ENCODE peak calls at places on chromosomes 5 and 9, in five cellular contexts. C is H1, A is neuronal stem cell, J is H9, D is mesenchymal stem cell. T is an unnamed sample. For H3K4me1, the result is how much of the 10 kb centered on the place peaks cover.

GRCh38 chr9:17635115-17635890 is 56.4 kb downstream of the SH3GL2 start:
- DNase-seq in C (no peak), D (no peak), J (no peak), A (no peak), T (no peak)

GRCh38 chr9:27765266-27765665 is 192.0 kb upstream of the C9orf72 start:
- DNase-seq in J (no peak), D (no peak), A (no peak), C (no peak), T (no peak)

GRCh38 chr9:30197954-30198353 is 2186.5 kb upstream of the ACO1 start:
- DNase-seq in C (no peak), J (no peak), A (no peak), D (no peak), T (no peak)

GRCh38 chr9:80874276-80874675 is 815.1 kb downstream of the TLE1 start:
- DNase-seq in A (no peak), J (no peak), D (peak), C (no peak), T (peak)

GRCh38 chr5:115946655-115947054 is 15.6 kb upstream of the LVRN start:
- DNase-seq in A (no peak), D (peak), J (no peak), C (no peak), T (no peak)

GRCh38 chr9:125537442-125538091 is 169.4 kb downstream of the MAPKAP1 start:
- DNase-seq in D (no peak), C (no peak), A (no peak), J (no peak), T (peak)

GRCh38 chr5:173486826-173487225 is 129.6 kb downstream of the BOD1 start:
- DNase-seq in D (no peak), C (no peak), J (peak), A (no peak), T (no peak)

GRCh38 chr9:130707225-130707976 is 13.8 kb downstream of the EXOSC2 start:
- DNase-seq in D (peak), J (peak), C (peak), A (peak), T (peak)

GRCh38 chr5:66472010-66472409 is 124.2 kb upstream of the MAST4 start:
- DNase-seq in D (no peak), A (no peak), J (no peak), C (no peak), T (no peak)

GRCh38 chr5:136197462-136198142 is 4.6 kb upstream of the SMIM32 start:
- DNase-seq in C (peak), D (no peak), J (no peak), A (no peak), T (no peak)

GRCh38 chr5:140181002-140181483 is 6.1 kb downstream of the CYSTM1 start:
- DNase-seq in D (no peak), A (no peak), J (no peak), C (no peak), T (no peak)

GRCh38 chr9:104875897-104876296 is 52.1 kb downstream of the ABCA1 start:
- DNase-seq in J (no peak), D (no peak), A (no peak), C (no peak), T (no peak)

GRCh38 chr9:115939065-115939765 is 214.4 kb upstream of the PAPPA start:
- DNase-seq in A (no peak), D (peak), J (no peak), C (no peak), T (no peak)

GRCh38 chr9:135577256-135577655 is 15.7 kb downstream of the PAEP start:
- DNase-seq in A (no peak), C (no peak), D (no peak), J (no peak), T (no peak)

GRCh38 chr5:179312557-179313235 is 32.6 kb downstream of the ADAMTS2 start:
- DNase-seq in D (no peak), J (no peak), C (no peak), A (no peak), T (no peak)

GRCh38 chr5:112917453-112918005 is 4.5 kb downstream of the REEP5 start:
- DNase-seq in C (peak), D (no peak), J (peak), A (no peak), T (no peak)

GRCh38 chr5:172640822-172641358 is at the start of gene NEURL1B:
- DNase-seq in C (peak), A (peak), D (peak), J (peak), T (peak)

GRCh38 chr9:89884356-89885083 is 279.7 kb downstream of the GADD45G start:
- DNase-seq in A (no peak), C (peak), J (no peak), D (no peak), T (no peak)

GRCh38 chr5:38780950-38781349 is 64.9 kb upstream of the OSMR start:
- DNase-seq in A (no peak), D (peak), C (no peak), J (no peak), T (no peak)

GRCh38 chr9:105879181-105879580 is 184.8 kb downstream of the TMEM38B start:
- DNase-seq in C (no peak), D (no peak), J (no peak), A (no peak), T (no peak)

GRCh38 chr9:17148324-17148723 is 13.5 kb downstream of the CNTLN start:
- DNase-seq in J (no peak), C (no peak), D (no peak), A (no peak), T (no peak)

GRCh38 chr5:76813982-76814562 is 4.8 kb upstream of the F2RL1 start:
- DNase-seq in J (no peak), A (no peak), C (no peak), D (peak), T (peak)

GRCh38 chr9:82581516-82581915 is 481.4 kb downstream of the RASEF start:
- DNase-seq in C (no peak), J (no peak), D (no peak), A (no peak), T (no peak)

GRCh38 chr5:154858972-154859950 is 834 bp downstream of the CNOT8 start:
- DNase-seq in C (no peak), J (no peak), A (peak), D (peak), T (peak)

GRCh38 chr5:12759377-12759776 is 855.1 kb upstream of the CTNND2 start:
- DNase-seq in C (no peak), A (no peak), J (no peak), D (no peak), T (no peak)

GRCh38 chr5:133994297-133994989 is 10.3 kb downstream of the VDAC1 start:
- DNase-seq in J (no peak), C (no peak), A (no peak), D (no peak), T (no peak)

GRCh38 chr5:157778121-157778805 is 34.8 kb downstream of the LSM11 start:
- DNase-seq in C (no peak), D (no peak), J (no peak), A (no peak), T (no peak)

GRCh38 chr9:135921749-135922310 is 14.5 kb upstream of the CAMSAP1 start:
- DNase-seq in A (no peak), J (no peak), D (no peak), C (no peak), T (no peak)

GRCh38 chr9:109016132-109016531 is 2.8 kb upstream of the CTNNAL1 start:
- DNase-seq in C (no peak), A (no peak), J (no peak), D (no peak), T (no peak)

GRCh38 chr9:35695801-35696420 is 6.2 kb upstream of the TPM2 start:
- DNase-seq in C (no peak), J (no peak), D (no peak), A (no peak), T (no peak)

GRCh38 chr9:35700031-35700430 is 10.3 kb upstream of the TPM2 start:
- DNase-seq in A (no peak), C (no peak), D (no peak), J (no peak), T (no peak)

GRCh38 chr9:35697486-35697885 is 7.8 kb upstream of the TPM2 start:
- DNase-seq in J (no peak), C (no peak), D (no peak), A (no peak), T (no peak)

GRCh38 chr9:35698231-35698630 is 8.5 kb upstream of the TPM2 start:
- DNase-seq in A (no peak), J (no peak), D (no peak), C (no peak), T (no peak)

GRCh38 chr9:35696520-35697215 is 6.9 kb upstream of the TPM2 start:
- DNase-seq in A (no peak), D (peak), C (peak), J (peak), T (peak)
- H2BK12ac ChIP-seq in A (no peak), D (no peak), C (no peak), J (no peak), T (no peak)

GRCh38 chr9:37167456-37167855 is 47.1 kb downstream of the ZCCHC7 start:
- DNase-seq in C (no peak), D (peak), A (no peak), J (no peak), T (no peak)
- H3K4me1 ChIP-seq in C (under half), D (under half), A (under half), J (under half), T (under half)

GRCh38 chr5:132457371-132458225 is 33.0 kb downstream of the IRF1 start:
- DNase-seq in J (no peak), D (peak), A (no peak), C (no peak), T (no peak)

GRCh38 chr5:132458651-132459030 is 31.9 kb downstream of the IRF1 start:
- DNase-seq in J (no peak), C (no peak), A (no peak), D (peak), T (no peak)

GRCh38 chr5:132458226-132458560 is 32.4 kb downstream of the IRF1 start:
- DNase-seq in D (peak), J (no peak), C (no peak), A (no peak), T (no peak)

GRCh38 chr5:132456553-132457361 is 33.8 kb downstream of the IRF1 start:
- DNase-seq in C (no peak), D (peak), A (no peak), J (no peak), T (peak)

GRCh38 chr5:132455614-132456115 is 34.9 kb downstream of the IRF1 start:
- DNase-seq in D (no peak), A (no peak), J (peak), C (no peak), T (no peak)
- H2BK120ac ChIP-seq in D (peak), A (no peak), J (no peak), C (no peak), T (no peak)

DNA sequence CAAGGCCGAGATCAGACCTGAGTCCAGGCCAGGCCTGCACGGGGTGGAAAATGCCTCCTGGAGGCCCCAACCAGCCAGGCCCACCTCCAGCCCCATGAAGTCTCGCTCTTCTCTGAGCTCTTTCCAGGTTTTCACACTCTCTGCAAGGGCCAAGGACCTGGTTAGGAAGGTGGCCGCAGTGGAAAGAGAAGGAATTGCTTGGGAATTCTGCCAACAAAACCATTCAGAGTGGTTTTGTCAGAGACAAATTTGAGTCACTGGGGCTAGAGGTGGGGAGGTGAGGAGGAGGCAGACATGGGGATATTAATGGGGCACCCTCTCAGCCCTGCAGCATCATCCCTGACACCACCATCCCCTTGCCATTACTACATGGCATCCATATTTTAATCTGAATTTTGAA is 261.0 kb downstream of the ROR2 start:
- DNase-seq in J (no peak), D (no peak), A (no peak), C (no peak), T (no peak)
- H2BK12ac ChIP-seq in J (no peak), D (no peak), A (no peak), C (no peak), T (no peak)

GRCh38 chr5:145989428-145989827 is 53.0 kb downstream of the SH3RF2 start:
- DNase-seq in C (no peak), A (no peak), J (no peak), D (no peak), T (no peak)

GRCh38 chr5:145988993-145989392 is 52.6 kb downstream of the SH3RF2 start:
- DNase-seq in C (no peak), A (no peak), D (no peak), J (no peak), T (no peak)

GRCh38 chr5:145987871-145988270 is 51.5 kb downstream of the SH3RF2 start:
- DNase-seq in D (no peak), J (no peak), C (no peak), A (no peak), T (no peak)

GRCh38 chr5:145990077-145990653 is 53.8 kb downstream of the SH3RF2 start:
- DNase-seq in J (no peak), A (no peak), D (no peak), C (no peak), T (no peak)

DNA sequence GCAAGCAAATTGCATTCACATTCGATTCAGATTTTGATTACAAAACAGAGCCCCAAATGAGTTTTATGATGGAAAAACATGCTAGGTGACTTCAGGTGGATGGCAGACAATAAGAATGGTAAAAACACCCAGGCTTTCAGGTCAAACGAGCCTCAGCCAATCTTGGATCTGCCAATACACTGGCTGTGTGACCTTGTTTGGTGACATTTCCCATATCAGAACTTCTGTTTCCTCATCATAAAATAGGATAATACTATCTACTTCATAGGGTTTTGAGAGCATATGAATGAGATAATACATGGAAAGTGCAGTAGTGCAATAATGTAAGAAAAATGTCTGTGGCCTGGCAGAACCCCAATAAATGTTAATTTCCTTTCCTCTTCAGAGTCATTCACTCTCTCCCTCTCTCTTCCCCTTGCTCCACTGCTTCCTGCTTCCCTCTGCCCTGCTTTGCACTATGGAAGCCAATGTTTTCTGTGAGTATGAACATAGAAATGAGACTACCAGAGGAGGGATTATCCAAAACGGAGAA is 54.7 kb downstream of the SH3RF2 start:
- DNase-seq in D (no peak), C (no peak), J (no peak), A (no peak), T (no peak)
- H3K4me1 ChIP-seq in D (under half), C (under half), J (under half), A (under half), T (under half)

GRCh38 chr9:33161011-33161588 is 6.0 kb downstream of the B4GALT1 start:
- DNase-seq in C (no peak), D (peak), J (no peak), A (peak), T (peak)

GRCh38 chr9:33159760-33160127 is 7.4 kb downstream of the B4GALT1 start:
- DNase-seq in D (peak), A (no peak), J (no peak), C (no peak), T (peak)

GRCh38 chr9:33159058-33159759 is 7.9 kb downstream of the B4GALT1 start:
- DNase-seq in J (no peak), D (peak), C (no peak), A (no peak), T (no peak)

GRCh38 chr9:33157960-33158359 is 9.2 kb downstream of the B4GALT1 start:
- DNase-seq in J (no peak), C (no peak), D (no peak), A (no peak), T (peak)

GRCh38 chr9:33158555-33159057 is 8.5 kb downstream of the B4GALT1 start:
- DNase-seq in J (no peak), D (no peak), C (no peak), A (no peak), T (no peak)
- H2BK120ac ChIP-seq in J (no peak), D (peak), C (no peak), A (no peak), T (peak)

GRCh38 chr5:92144824-92145223 is 761.7 kb upstream of the ARRDC3 start:
- DNase-seq in C (no peak), D (no peak), A (no peak), J (no peak), T (no peak)
- H2BK12ac ChIP-seq in C (no peak), D (no peak), A (no peak), J (no peak), T (no peak)

GRCh38 chr9:124388275-124389048 is 26.8 kb downstream of the PSMB7 start:
- DNase-seq in D (no peak), A (no peak), J (no peak), C (no peak), T (no peak)
- H3K4me1 ChIP-seq in D (under half), A (under half), J (under half), C (under half), T (under half)

GRCh38 chr9:129586241-129586640 is 34.7 kb downstream of the C9orf50 start:
- DNase-seq in A (no peak), D (no peak), C (no peak), J (no peak), T (no peak)
- H2BK120ac ChIP-seq in A (no peak), D (no peak), C (no peak), J (no peak), T (no peak)

DNA sequence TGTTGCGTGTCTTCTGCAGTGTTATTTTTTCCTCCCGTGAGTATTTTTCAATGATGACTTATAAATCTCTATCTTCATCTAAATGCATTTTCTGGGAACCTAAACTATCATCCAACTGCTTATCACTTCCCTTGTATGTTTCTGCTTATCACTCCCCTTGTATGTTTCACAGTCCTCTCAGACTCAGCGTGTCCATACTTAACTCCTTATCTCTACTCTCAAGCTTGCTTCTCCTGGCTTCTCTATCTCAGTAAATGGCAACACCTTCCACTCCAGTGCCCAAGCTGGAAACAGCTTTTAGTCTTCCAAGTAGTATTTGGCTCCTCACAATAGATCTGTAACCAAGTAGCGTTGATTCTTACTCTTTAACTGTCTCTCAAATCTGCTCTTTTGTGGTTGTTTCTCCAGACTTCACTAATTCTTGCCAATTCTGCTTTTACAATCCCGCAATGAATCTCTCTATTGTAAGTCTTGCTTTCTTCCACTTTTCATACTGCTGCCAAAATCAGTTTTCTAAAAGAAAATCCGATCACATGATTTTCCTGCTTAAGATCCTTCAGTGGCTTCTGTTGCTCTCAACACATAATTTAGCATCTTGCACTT is 33.8 kb upstream of the TXNDC8 start:
- DNase-seq in C (no peak), D (no peak), A (no peak), J (no peak), T (no peak)
- H2BK12ac ChIP-seq in C (no peak), D (no peak), A (no peak), J (no peak), T (no peak)

T was measured in trophoblast cell.